ENCODE peak calls at places on chromosomes 13 and 19, in five cellular contexts. W is heart right ventricle, R is H1, C is AG04450, B is Karpas-422. K is an unnamed sample.

GRCh38 chr13:78326608-78327007 is 276.7 kb downstream of the POU4F1 start:
- DNase-seq in W (no peak), R (no peak), C (no peak), B (no peak), K (no peak)

GRCh38 chr13:24900507-24900906 is 136.5 kb downstream of the RNF17 start:
- DNase-seq in W (no peak), R (no peak), C (no peak), B (no peak), K (no peak)

GRCh38 chr13:44158741-44159632 is 214.6 kb upstream of the SERP2 start:
- DNase-seq in W (no peak), R (no peak), C (no peak), B (no peak), K (no peak)

GRCh38 chr13:113651511-113652403 is 6.2 kb downstream of the ATP4B start:
- DNase-seq in W (no peak), R (no peak), C (no peak), B (no peak), K (peak; percentile 70)

GRCh38 chr13:37618554-37618953 is 20.0 kb upstream of the POSTN start:
- DNase-seq in W (no peak), R (no peak), C (no peak), B (no peak), K (no peak)

GRCh38 chr13:32838985-32839384 is 177.2 kb upstream of the KL start:
- DNase-seq in W (no peak), R (peak; percentile 40), C (no peak), B (no peak), K (no peak)

GRCh38 chr19:47264629-47265028 is 8.3 kb downstream of the CCDC9 start:
- DNase-seq in W (no peak), R (no peak), C (no peak), B (no peak), K (no peak)

GRCh38 chr19:35046461-35046860 is 4.9 kb downstream of the HPN start:
- DNase-seq in W (no peak), R (no peak), C (no peak), B (no peak), K (no peak)

GRCh38 chr13:76888421-76888820 is 2.2 kb upstream of the KCTD12 start:
- DNase-seq in W (no peak), R (no peak), C (no peak), B (no peak), K (no peak)

GRCh38 chr19:43527860-43528622 is 1.0 kb upstream of the ETHE1 start:
- DNase-seq in W (no peak), R (no peak), C (no peak), B (peak; percentile 45), K (no peak)

GRCh38 chr13:28719656-28720055 is 886 bp upstream of the SLC46A3 start:
- DNase-seq in W (no peak), R (no peak), C (no peak), B (no peak), K (no peak)

GRCh38 chr19:10353793-10354391 is 14.5 kb upstream of the ICAM3 start:
- DNase-seq in W (peak; percentile 86), R (peak; percentile 99), C (no peak), B (peak; percentile 83), K (no peak)

DNA sequence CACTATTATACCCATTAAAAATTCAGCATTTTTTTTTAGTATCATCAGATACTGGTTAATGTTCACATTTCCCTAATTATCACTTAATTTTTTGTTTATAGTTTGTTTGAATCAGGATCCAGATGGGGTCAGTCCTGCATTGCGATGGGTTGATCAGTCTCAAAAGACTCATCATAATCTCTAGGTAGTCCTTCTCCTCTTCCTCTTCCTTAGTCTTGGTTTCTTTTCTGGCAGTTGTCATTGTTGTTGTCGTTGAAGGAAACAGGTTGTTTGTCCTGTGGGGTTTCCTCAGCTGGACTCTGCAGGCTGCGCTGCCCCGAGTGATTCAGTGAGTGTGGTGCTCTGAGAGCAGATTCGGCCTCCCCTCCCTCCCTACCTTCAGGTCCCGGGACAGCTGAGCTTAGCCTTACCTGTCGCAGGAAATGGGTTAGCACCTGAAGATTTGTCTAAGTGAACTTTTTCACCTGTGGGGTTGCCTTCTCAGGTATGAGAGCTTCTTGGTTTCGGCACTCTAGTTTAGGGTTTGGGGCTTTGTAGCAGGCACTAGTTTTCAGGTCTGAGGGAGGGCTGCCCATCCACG is 34.1 kb downstream of the NFIX start:
- DNase-seq in W (no peak), R (no peak), C (no peak), B (no peak), K (no peak)
- H3K27me3 ChIP-seq in W (no peaks in the 10 kb centered on the region), R (peaks cover 85% of the 10 kb centered on the region), C (no peaks in the 10 kb centered on the region), B (no peaks in the 10 kb centered on the region), K (peaks cover 8% of the 10 kb centered on the region)

DNA sequence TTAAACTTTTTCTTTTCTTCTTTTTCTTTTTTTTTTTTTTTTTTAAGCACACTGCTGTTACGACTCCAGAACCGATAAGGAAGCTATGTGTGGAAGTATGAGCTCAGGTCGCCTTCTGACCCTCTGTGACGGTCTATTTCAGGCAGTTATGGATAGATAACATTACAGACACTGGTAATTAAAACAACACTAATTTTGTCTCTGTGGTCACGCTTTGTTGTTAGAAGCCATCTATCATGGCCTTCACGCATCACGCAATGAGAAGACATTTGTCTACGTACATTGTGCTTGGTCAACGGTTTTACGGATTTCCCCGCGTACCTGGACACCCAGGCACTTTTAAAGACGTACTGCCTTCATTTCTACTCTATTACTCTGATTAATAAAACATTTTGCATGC is 306.0 kb upstream of the ZNF507 start:
- DNase-seq in W (no peak), R (no peak), C (no peak), B (no peak), K (no peak)
- H3K27me3 ChIP-seq in W (peaks cover 35% of the 10 kb centered on the region), R (peaks cover 6% of the 10 kb centered on the region), C (no peaks in the 10 kb centered on the region), B (no peaks in the 10 kb centered on the region), K (peaks cover 33% of the 10 kb centered on the region)

DNA sequence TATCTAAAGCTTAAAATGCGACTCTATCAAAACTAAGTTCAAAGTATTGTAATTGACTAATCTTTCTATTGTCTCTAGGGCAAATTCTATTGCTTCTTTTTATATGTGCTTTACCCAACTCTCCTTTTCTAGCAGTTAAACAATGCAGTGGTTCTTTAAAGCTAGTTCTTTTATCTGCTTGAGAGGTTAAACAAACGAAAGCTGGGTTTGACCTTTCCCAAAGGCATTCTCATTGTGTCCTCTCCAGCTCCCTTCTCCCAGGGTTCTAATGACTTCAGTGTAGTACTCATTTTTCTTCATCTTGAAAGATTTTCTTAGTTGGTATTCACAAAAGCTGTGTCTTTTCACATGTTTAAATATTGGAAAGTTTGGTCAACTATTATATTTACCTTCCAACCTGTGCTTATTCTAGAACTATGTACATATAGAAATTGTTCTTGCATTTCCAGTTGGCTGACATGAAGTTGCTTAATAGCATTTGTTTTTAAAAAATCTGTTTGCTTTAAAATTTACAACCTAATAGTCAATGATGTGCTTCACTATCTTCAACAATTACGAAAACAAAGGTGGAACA is 1.5 kb downstream of the WASF3 start:
- DNase-seq in W (no peak), R (no peak), C (no peak), B (no peak), K (no peak)
- H3K27me3 ChIP-seq in W (peaks cover 4% of the 10 kb centered on the region), R (peaks cover 4% of the 10 kb centered on the region), C (peaks cover 10% of the 10 kb centered on the region), B (no peaks in the 10 kb centered on the region), K (peaks cover 47% of the 10 kb centered on the region)

DNA sequence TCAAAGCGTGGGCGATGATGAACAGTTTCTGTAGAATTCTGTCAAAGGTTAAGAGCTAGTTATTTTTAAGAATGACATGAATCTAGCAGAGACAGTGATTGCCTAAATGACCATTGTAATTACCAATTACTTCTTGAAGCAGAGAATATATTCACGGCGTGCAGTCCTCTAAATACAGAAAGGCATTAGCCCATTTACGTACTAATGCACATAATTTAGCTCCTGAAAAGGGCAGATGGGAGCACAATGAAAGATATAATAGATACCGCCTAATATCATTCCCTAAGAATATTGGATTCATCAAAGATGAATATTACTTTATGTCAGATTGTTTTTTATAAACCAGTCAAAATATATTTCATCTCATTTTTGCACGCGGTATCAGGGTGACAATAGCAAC is 212.4 kb downstream of the URI1 start:
- DNase-seq in W (no peak), R (no peak), C (no peak), B (no peak), K (no peak)
- H3K27me3 ChIP-seq in W (peaks cover 7% of the 10 kb centered on the region), R (no peaks in the 10 kb centered on the region), C (no peaks in the 10 kb centered on the region), B (no peaks in the 10 kb centered on the region), K (no peaks in the 10 kb centered on the region)

GRCh38 chr19:30310806-30311121 is 61.4 kb upstream of the ZNF536 start:
- DNase-seq in W (no peak), R (no peak), C (no peak), B (no peak), K (no peak)
- H3K27me3 ChIP-seq in W (peaks cover 5% of the 10 kb centered on the region), R (no peaks in the 10 kb centered on the region), C (no peaks in the 10 kb centered on the region), B (no peaks in the 10 kb centered on the region), K (no peaks in the 10 kb centered on the region)

GRCh38 chr13:112113355-112113754 is 46.4 kb downstream of the SOX1 start:
- DNase-seq in W (no peak), R (no peak), C (no peak), B (no peak), K (no peak)

GRCh38 chr13:112113851-112114250 is 46.9 kb downstream of the SOX1 start:
- DNase-seq in W (no peak), R (no peak), C (no peak), B (no peak), K (no peak)

GRCh38 chr13:112110479-112110878 is 43.5 kb downstream of the SOX1 start:
- DNase-seq in W (no peak), R (no peak), C (no peak), B (no peak), K (no peak)

GRCh38 chr13:112114391-112114790 is 47.4 kb downstream of the SOX1 start:
- DNase-seq in W (no peak), R (no peak), C (no peak), B (no peak), K (no peak)

GRCh38 chr13:112112534-112113276 is 45.8 kb downstream of the SOX1 start:
- DNase-seq in W (no peak), R (no peak), C (no peak), B (no peak), K (no peak)
- H3K27me3 ChIP-seq in W (peaks cover 85% of the 10 kb centered on the region), R (peaks cover 19% of the 10 kb centered on the region), C (no peaks in the 10 kb centered on the region), B (no peaks in the 10 kb centered on the region), K (no peaks in the 10 kb centered on the region)

K was measured in spleen.